ENCODE peak calls at places on chromosomes 5 and 9, in seven cellular contexts. N, M, R, Y, B, K and Z are unnamed samples.

GRCh38 chr5:112417931-112418358 is 1.1 kb downstream of the EPB41L4A start:
- DNase-seq in N (no peak), M (peak; percentile 16), R (peak; percentile 20), Y (no peak), B (no peak), K (peak; percentile 34), Z (peak; percentile 12)

GRCh38 chr5:73111536-73111935 is 8.8 kb upstream of the TMEM171 start:
- DNase-seq in N (no peak), M (no peak), R (no peak), Y (no peak), B (no peak), K (no peak), Z (no peak)

GRCh38 chr5:158979749-158980521 is 119.8 kb downstream of the EBF1 start:
- DNase-seq in N (peak; percentile 10), M (no peak), R (peak; percentile 65), Y (no peak), B (peak; percentile 89), K (no peak), Z (peak; percentile 70)

GRCh38 chr9:105887679-105888078 is 193.3 kb downstream of the TMEM38B start:
- DNase-seq in N (no peak), M (no peak), R (no peak), Y (no peak), B (no peak), K (no peak), Z (no peak)

GRCh38 chr9:106927916-106928315 is 65.0 kb downstream of the ZNF462 start:
- DNase-seq in N (no peak), M (no peak), R (no peak), Y (no peak), B (no peak), K (no peak), Z (no peak)

GRCh38 chr5:65722575-65723424 is 795 bp downstream of the NLN start:
- DNase-seq in N (peak; percentile 57), M (no peak), R (peak; percentile 78), Y (no peak), B (peak; percentile 68), K (peak; percentile 54), Z (peak; percentile 72)

GRCh38 chr9:134910146-134910545 is 7.6 kb downstream of the FCN1 start:
- DNase-seq in N (no peak), M (no peak), R (no peak), Y (no peak), B (no peak), K (no peak), Z (no peak)

GRCh38 chr9:123541441-123541840 is 185.4 kb downstream of the CRB2 start:
- DNase-seq in N (no peak), M (no peak), R (no peak), Y (no peak), B (no peak), K (no peak), Z (peak; percentile 78)

GRCh38 chr5:60972225-60972624 is 27.2 kb downstream of the NDUFAF2 start:
- DNase-seq in N (no peak), M (no peak), R (no peak), Y (no peak), B (no peak), K (no peak), Z (no peak)

GRCh38 chr5:65880673-65881072 is 45.7 kb upstream of the ERBIN start:
- DNase-seq in N (no peak), M (no peak), R (no peak), Y (no peak), B (no peak), K (no peak), Z (no peak)

GRCh38 chr5:72692273-72692672 is 124.2 kb upstream of the TNPO1 start:
- DNase-seq in N (no peak), M (no peak), R (peak; percentile 59), Y (no peak), B (no peak), K (no peak), Z (no peak)

GRCh38 chr5:157870837-157871834 is 12.2 kb upstream of the CLINT1 start:
- DNase-seq in N (no peak), M (peak; percentile 65), R (peak; percentile 25), Y (no peak), B (no peak), K (no peak), Z (no peak)

GRCh38 chr9:123727332-123727731 is 202.6 kb downstream of the DENND1A start:
- DNase-seq in N (no peak), M (no peak), R (no peak), Y (no peak), B (no peak), K (no peak), Z (no peak)

GRCh38 chr5:1727571-1727970 is 72.1 kb downstream of the MRPL36 start:
- DNase-seq in N (no peak), M (no peak), R (no peak), Y (no peak), B (no peak), K (no peak), Z (no peak)

GRCh38 chr9:135827301-135827700 is 80.0 kb downstream of the CAMSAP1 start:
- DNase-seq in N (no peak), M (no peak), R (no peak), Y (no peak), B (no peak), K (no peak), Z (no peak)

GRCh38 chr5:172453986-172454354 is 355 bp downstream of the SH3PXD2B start:
- DNase-seq in N (no peak), M (no peak), R (peak; percentile 41), Y (no peak), B (peak; percentile 86), K (no peak), Z (peak; percentile 44)

GRCh38 chr5:157230610-157231009 is 35.3 kb upstream of the CYFIP2 start:
- DNase-seq in N (no peak), M (no peak), R (no peak), Y (no peak), B (no peak), K (no peak), Z (no peak)

GRCh38 chr9:133701981-133702797 is 36.0 kb downstream of the SARDH start:
- DNase-seq in N (no peak), M (no peak), R (no peak), Y (peak; percentile 27), B (peak; percentile 87), K (no peak), Z (peak; percentile 65)

GRCh38 chr5:5126444-5126843 is 13.7 kb upstream of the ADAMTS16 start:
- DNase-seq in N (peak; percentile 81), M (no peak), R (peak; percentile 70), Y (no peak), B (peak; percentile 42), K (no peak), Z (peak; percentile 14)

GRCh38 chr5:134174841-134175839 is 1.6 kb downstream of the SKP1 start:
- DNase-seq in N (no peak), M (no peak), R (peak; percentile 65), Y (no peak), B (no peak), K (no peak), Z (peak; percentile 19)